ENCODE peak calls at places on chromosomes 1 and 21, in seven cellular contexts. One of them, this sample, is unnamed.

GRCh38 chr1:150995896-150996295 is 10.8 kb downstream of the MINDY1 start:
- DNase-seq in heart left ventricle: no peak
- DNase-seq in stomach: peak; percentile 45
- DNase-seq in esophagus squamous epithelium: no peak
- DNase-seq in IMR-90: no peak
- DNase-seq in HCT116: no peak
- DNase-seq in breast epithelium: no peak
- DNase-seq in this sample: peak; percentile 46

GRCh38 chr1:3598522-3599285 is 12.6 kb downstream of the MEGF6 start:
- DNase-seq in heart left ventricle: no peak
- DNase-seq in stomach: no peak
- DNase-seq in esophagus squamous epithelium: no peak
- DNase-seq in IMR-90: no peak
- DNase-seq in HCT116: no peak
- DNase-seq in breast epithelium: no peak
- DNase-seq in this sample: no peak

GRCh38 chr1:204503122-204503912 is 8.7 kb upstream of the PIK3C2B start:
- DNase-seq in heart left ventricle: no peak
- DNase-seq in stomach: no peak
- DNase-seq in esophagus squamous epithelium: no peak
- DNase-seq in IMR-90: peak; percentile 74
- DNase-seq in HCT116: peak; percentile 69
- DNase-seq in breast epithelium: no peak
- DNase-seq in this sample: no peak

GRCh38 chr1:98472878-98473277 is 188.6 kb upstream of the SNX7 start:
- DNase-seq in heart left ventricle: no peak
- DNase-seq in stomach: no peak
- DNase-seq in esophagus squamous epithelium: no peak
- DNase-seq in IMR-90: no peak
- DNase-seq in HCT116: no peak
- DNase-seq in breast epithelium: no peak
- DNase-seq in this sample: no peak

GRCh38 chr1:84370831-84371394 is 27.4 kb upstream of the DNASE2B start:
- DNase-seq in heart left ventricle: no peak
- DNase-seq in stomach: no peak
- DNase-seq in esophagus squamous epithelium: no peak
- DNase-seq in IMR-90: peak; percentile 88
- DNase-seq in HCT116: no peak
- DNase-seq in breast epithelium: no peak
- DNase-seq in this sample: no peak

GRCh38 chr1:99645699-99646531 is at the start of gene PALMD:
- DNase-seq in heart left ventricle: peak; percentile 79
- DNase-seq in stomach: peak; percentile 51
- DNase-seq in esophagus squamous epithelium: no peak
- DNase-seq in IMR-90: peak; percentile 15
- DNase-seq in HCT116: no peak
- DNase-seq in breast epithelium: peak; percentile 62
- DNase-seq in this sample: peak; percentile 16

GRCh38 chr1:114319480-114319879 is 165.8 kb upstream of the SYT6 start:
- DNase-seq in heart left ventricle: no peak
- DNase-seq in stomach: no peak
- DNase-seq in esophagus squamous epithelium: no peak
- DNase-seq in IMR-90: peak; percentile 69
- DNase-seq in HCT116: no peak
- DNase-seq in breast epithelium: no peak
- DNase-seq in this sample: no peak

GRCh38 chr1:85494957-85495266 is 30.0 kb upstream of the DDAH1 start:
- DNase-seq in heart left ventricle: no peak
- DNase-seq in stomach: no peak
- DNase-seq in esophagus squamous epithelium: no peak
- DNase-seq in IMR-90: peak; percentile 25
- DNase-seq in HCT116: peak; percentile 12
- DNase-seq in breast epithelium: no peak
- DNase-seq in this sample: no peak

GRCh38 chr1:145750444-145750843 is 31.1 kb downstream of the CD160 start:
- DNase-seq in heart left ventricle: no peak
- DNase-seq in stomach: no peak
- DNase-seq in esophagus squamous epithelium: no peak
- DNase-seq in IMR-90: peak; percentile 33
- DNase-seq in HCT116: no peak
- DNase-seq in breast epithelium: no peak
- DNase-seq in this sample: no peak

GRCh38 chr1:110475358-110476027 is 24.5 kb downstream of the PROK1 start:
- DNase-seq in heart left ventricle: no peak
- DNase-seq in stomach: no peak
- DNase-seq in esophagus squamous epithelium: no peak
- DNase-seq in IMR-90: no peak
- DNase-seq in HCT116: peak; percentile 32
- DNase-seq in breast epithelium: no peak
- DNase-seq in this sample: no peak

GRCh38 chr21:38768385-38769071 is 37.2 kb upstream of the ETS2 start:
- DNase-seq in heart left ventricle: no peak
- DNase-seq in stomach: no peak
- DNase-seq in esophagus squamous epithelium: no peak
- DNase-seq in IMR-90: peak; percentile 100
- DNase-seq in HCT116: no peak
- DNase-seq in breast epithelium: no peak
- DNase-seq in this sample: no peak

GRCh38 chr1:243343970-243344749 is 88.3 kb downstream of the SDCCAG8 start:
- DNase-seq in heart left ventricle: no peak
- DNase-seq in stomach: no peak
- DNase-seq in esophagus squamous epithelium: no peak
- DNase-seq in IMR-90: peak; percentile 40
- DNase-seq in HCT116: peak; percentile 8
- DNase-seq in breast epithelium: no peak
- DNase-seq in this sample: no peak

GRCh38 chr1:244049969-244050834 is 881 bp upstream of the ZBTB18 start:
- DNase-seq in heart left ventricle: no peak
- DNase-seq in stomach: no peak
- DNase-seq in esophagus squamous epithelium: no peak
- DNase-seq in IMR-90: no peak
- DNase-seq in HCT116: no peak
- DNase-seq in breast epithelium: no peak
- DNase-seq in this sample: peak; percentile 49

GRCh38 chr1:47584249-47584648 is 146.4 kb downstream of the FOXD2 start:
- DNase-seq in heart left ventricle: no peak
- DNase-seq in stomach: peak; percentile 65
- DNase-seq in esophagus squamous epithelium: no peak
- DNase-seq in IMR-90: no peak
- DNase-seq in HCT116: no peak
- DNase-seq in breast epithelium: no peak
- DNase-seq in this sample: no peak

GRCh38 chr1:157069596-157069995 is 24.1 kb upstream of the ARHGEF11 start:
- DNase-seq in heart left ventricle: no peak
- DNase-seq in stomach: no peak
- DNase-seq in esophagus squamous epithelium: no peak
- DNase-seq in IMR-90: no peak
- DNase-seq in HCT116: no peak
- DNase-seq in breast epithelium: no peak
- DNase-seq in this sample: no peak

GRCh38 chr1:21289700-21290545 is at the start of gene ECE1:
- DNase-seq in heart left ventricle: peak; percentile 57
- DNase-seq in stomach: peak; percentile 60
- DNase-seq in esophagus squamous epithelium: no peak
- DNase-seq in IMR-90: no peak
- DNase-seq in HCT116: no peak
- DNase-seq in breast epithelium: no peak
- DNase-seq in this sample: peak; percentile 45

GRCh38 chr1:47188901-47189785 is 693 bp downstream of the PDZK1IP1 start:
- DNase-seq in heart left ventricle: no peak
- DNase-seq in stomach: peak; percentile 11
- DNase-seq in esophagus squamous epithelium: no peak
- DNase-seq in IMR-90: no peak
- DNase-seq in HCT116: no peak
- DNase-seq in breast epithelium: peak; percentile 16
- DNase-seq in this sample: no peak

GRCh38 chr1:156103521-156103947 is 11.0 kb upstream of the LMNA start:
- DNase-seq in heart left ventricle: peak; percentile 58
- DNase-seq in stomach: no peak
- DNase-seq in esophagus squamous epithelium: no peak
- DNase-seq in IMR-90: peak; percentile 49
- DNase-seq in HCT116: no peak
- DNase-seq in breast epithelium: no peak
- DNase-seq in this sample: no peak

GRCh38 chr1:19344372-19344810 is 32.3 kb downstream of the SLC66A1 start:
- DNase-seq in heart left ventricle: peak; percentile 59
- DNase-seq in stomach: peak; percentile 70
- DNase-seq in esophagus squamous epithelium: no peak
- DNase-seq in IMR-90: peak; percentile 28
- DNase-seq in HCT116: no peak
- DNase-seq in breast epithelium: peak; percentile 50
- DNase-seq in this sample: peak; percentile 54

GRCh38 chr1:175891783-175892309 is 148.5 kb upstream of the TNR start:
- DNase-seq in heart left ventricle: no peak
- DNase-seq in stomach: no peak
- DNase-seq in esophagus squamous epithelium: no peak
- DNase-seq in IMR-90: no peak
- DNase-seq in HCT116: no peak
- DNase-seq in breast epithelium: no peak
- DNase-seq in this sample: no peak

GRCh38 chr21:38333290-38334272 is 76.8 kb downstream of the KCNJ15 start:
- DNase-seq in heart left ventricle: no peak
- DNase-seq in stomach: no peak
- DNase-seq in esophagus squamous epithelium: no peak
- DNase-seq in IMR-90: no peak
- DNase-seq in HCT116: no peak
- DNase-seq in breast epithelium: no peak
- DNase-seq in this sample: no peak

GRCh38 chr1:155834296-155834926 is 22.6 kb downstream of the GON4L start:
- DNase-seq in heart left ventricle: no peak
- DNase-seq in stomach: no peak
- DNase-seq in esophagus squamous epithelium: no peak
- DNase-seq in IMR-90: peak; percentile 70
- DNase-seq in HCT116: no peak
- DNase-seq in breast epithelium: no peak
- DNase-seq in this sample: no peak

GRCh38 chr1:52476943-52477342 is 72.5 kb downstream of the PRPF38A start:
- DNase-seq in heart left ventricle: no peak
- DNase-seq in stomach: no peak
- DNase-seq in esophagus squamous epithelium: no peak
- DNase-seq in IMR-90: no peak
- DNase-seq in HCT116: no peak
- DNase-seq in breast epithelium: no peak
- DNase-seq in this sample: no peak

GRCh38 chr1:60825593-60825992 is 256.8 kb upstream of the NFIA start:
- DNase-seq in heart left ventricle: no peak
- DNase-seq in stomach: no peak
- DNase-seq in esophagus squamous epithelium: no peak
- DNase-seq in IMR-90: no peak
- DNase-seq in HCT116: peak; percentile 3
- DNase-seq in breast epithelium: no peak
- DNase-seq in this sample: no peak

GRCh38 chr1:182292193-182292741 is 99.3 kb downstream of the GLUL start:
- DNase-seq in heart left ventricle: no peak
- DNase-seq in stomach: no peak
- DNase-seq in esophagus squamous epithelium: no peak
- DNase-seq in IMR-90: no peak
- DNase-seq in HCT116: no peak
- DNase-seq in breast epithelium: no peak
- DNase-seq in this sample: no peak
- TF ChIP-seq POLR2A in heart left ventricle: no peak
- TF ChIP-seq POLR2A in stomach: no peak
- TF ChIP-seq POLR2A in esophagus squamous epithelium: no peak
- TF ChIP-seq POLR2A in IMR-90: no peak
- TF ChIP-seq POLR2A in HCT116: no peak
- TF ChIP-seq POLR2A in breast epithelium: no peak
- TF ChIP-seq POLR2A in this sample: no peak

DNA sequence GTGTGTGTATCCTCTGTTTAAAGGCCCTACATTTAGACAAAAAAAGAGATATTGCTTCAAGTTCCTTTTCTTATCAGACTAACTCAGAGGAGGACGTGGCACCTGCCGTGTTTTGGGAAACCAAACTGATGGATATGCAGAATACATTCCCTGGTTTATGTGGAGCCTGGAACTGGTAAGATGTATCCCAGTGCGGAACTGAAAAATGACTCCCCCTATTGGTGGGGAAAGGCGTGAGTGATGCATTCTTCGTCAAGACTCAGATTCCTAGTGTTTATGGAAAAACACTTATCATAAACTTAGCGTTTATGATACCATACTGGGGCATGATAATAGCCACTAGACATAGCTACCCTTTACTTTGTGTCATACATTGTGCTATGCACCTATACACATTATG is 154.2 kb downstream of the ZNF326 start:
- DNase-seq in heart left ventricle: no peak
- DNase-seq in stomach: no peak
- DNase-seq in esophagus squamous epithelium: no peak
- DNase-seq in IMR-90: no peak
- DNase-seq in HCT116: no peak
- DNase-seq in breast epithelium: no peak
- DNase-seq in this sample: no peak
- TF ChIP-seq CTCF in heart left ventricle: no peak
- TF ChIP-seq CTCF in stomach: no peak
- TF ChIP-seq CTCF in esophagus squamous epithelium: no peak
- TF ChIP-seq CTCF in IMR-90: no peak
- TF ChIP-seq CTCF in HCT116: peak; percentile 17
- TF ChIP-seq CTCF in breast epithelium: no peak
- TF ChIP-seq CTCF in this sample: no peak

GRCh38 chr21:44913425-44914175 is 7.1 kb downstream of the ITGB2 start:
- DNase-seq in heart left ventricle: peak; percentile 18
- DNase-seq in stomach: no peak
- DNase-seq in esophagus squamous epithelium: no peak
- DNase-seq in IMR-90: no peak
- DNase-seq in HCT116: no peak
- DNase-seq in breast epithelium: no peak
- DNase-seq in this sample: no peak
- H3K4me1 ChIP-seq in heart left ventricle: no peaks in the 10 kb centered on the region
- H3K4me1 ChIP-seq in stomach: peaks cover 34% of the 10 kb centered on the region
- H3K4me1 ChIP-seq in esophagus squamous epithelium: peaks cover 40% of the 10 kb centered on the region
- H3K4me1 ChIP-seq in IMR-90: no peaks in the 10 kb centered on the region
- H3K4me1 ChIP-seq in HCT116: peaks cover 38% of the 10 kb centered on the region
- H3K4me1 ChIP-seq in breast epithelium: no peaks in the 10 kb centered on the region
- H3K4me1 ChIP-seq in this sample: peaks cover 25% of the 10 kb centered on the region

DNA sequence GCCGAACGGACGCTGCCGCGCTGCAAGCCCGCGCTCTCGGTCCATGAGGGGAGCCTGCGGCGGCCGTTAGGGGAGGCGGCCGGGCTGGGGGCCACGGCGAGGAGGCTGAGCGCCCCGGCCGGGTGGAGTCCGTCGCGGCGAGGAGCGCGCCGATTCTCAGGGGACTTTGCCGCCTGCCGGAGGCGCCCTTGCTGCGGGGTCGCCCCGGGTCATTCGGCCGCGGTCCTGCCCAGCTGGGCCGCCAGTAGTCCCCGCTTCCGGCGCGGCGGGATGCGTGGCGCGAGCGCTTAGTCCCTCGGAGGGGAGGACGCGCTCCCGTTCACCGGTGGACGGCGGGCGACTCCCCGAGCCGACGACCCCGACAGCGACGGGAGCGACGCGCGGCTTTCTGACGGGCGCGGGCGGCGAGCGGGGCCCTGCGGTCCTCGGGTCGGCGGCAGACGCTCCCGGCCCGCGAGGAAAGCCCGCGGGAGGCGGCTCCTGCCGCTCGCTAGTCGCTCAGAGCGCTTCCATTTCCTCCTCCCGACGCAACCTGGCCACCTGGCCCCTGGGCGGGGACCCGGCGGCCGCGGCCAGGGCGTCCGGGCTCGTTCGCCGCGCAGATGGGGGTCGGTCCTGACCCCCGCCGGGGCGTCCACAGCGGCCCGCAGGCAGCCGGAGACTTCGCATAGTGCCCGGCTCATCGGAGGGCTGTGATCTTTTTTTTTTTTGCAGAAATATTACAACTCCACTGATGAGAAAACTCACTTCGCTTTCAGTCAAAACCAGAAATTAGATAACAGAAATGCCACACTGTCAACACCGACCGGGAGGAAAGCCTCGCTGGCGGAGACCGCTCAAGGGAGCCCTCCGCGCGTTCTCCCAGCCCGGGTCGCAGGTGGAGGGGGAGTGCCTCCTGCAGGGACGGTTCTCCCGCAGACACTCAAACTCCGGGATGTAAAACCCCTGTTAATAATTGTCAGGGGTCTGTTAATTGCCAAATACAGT is 640 bp upstream of the ZBTB21 start:
- DNase-seq in heart left ventricle: no peak
- DNase-seq in stomach: no peak
- DNase-seq in esophagus squamous epithelium: no peak
- DNase-seq in IMR-90: no peak
- DNase-seq in HCT116: no peak
- DNase-seq in breast epithelium: peak; percentile 17
- DNase-seq in this sample: peak; percentile 29
- TF ChIP-seq POLR2A in heart left ventricle: no peak
- TF ChIP-seq POLR2A in stomach: no peak
- TF ChIP-seq POLR2A in esophagus squamous epithelium: no peak
- TF ChIP-seq POLR2A in IMR-90: peak; percentile 48
- TF ChIP-seq POLR2A in HCT116: peak; percentile 66
- TF ChIP-seq POLR2A in breast epithelium: no peak
- TF ChIP-seq POLR2A in this sample: no peak